ENCODE peak calls at places on chromosome 1, in nine cellular contexts. K, Q, R, V, Z, H, W, I and E are unnamed samples.

GRCh38 chr1:154534263-154534844 is 24.1 kb downstream of the UBE2Q1 start:
- DNase-seq in K (no peak), Q (peak), R (no peak), V (peak), Z (no peak), H (peak), W (no peak), I (no peak), E (no peak)

GRCh38 chr1:235708390-235708962 is 58.9 kb upstream of the GNG4 start:
- DNase-seq in K (no peak), Q (no peak), R (no peak), V (no peak), Z (no peak), H (no peak), W (no peak), I (no peak), E (no peak)

GRCh38 chr1:245566952-245567351 is 412.2 kb downstream of the KIF26B start:
- DNase-seq in K (no peak), Q (peak), R (no peak), V (no peak), Z (no peak), H (no peak), W (no peak), I (no peak), E (no peak)

GRCh38 chr1:246549665-246550064 is 16.4 kb downstream of the TFB2M start:
- DNase-seq in K (no peak), Q (no peak), R (no peak), V (no peak), Z (no peak), H (no peak), W (no peak), I (no peak), E (no peak)

GRCh38 chr1:205285391-205286101 is 36.0 kb downstream of the NUAK2 start:
- DNase-seq in K (peak), Q (no peak), R (no peak), V (peak), Z (no peak), H (no peak), W (peak), I (no peak), E (no peak)

GRCh38 chr1:17667641-17668040 is 87.5 kb upstream of the ACTL8 start:
- DNase-seq in K (no peak), Q (no peak), R (no peak), V (no peak), Z (no peak), H (no peak), W (no peak), I (no peak), E (no peak)

GRCh38 chr1:232250410-232250809 is 379.5 kb downstream of the SIPA1L2 start:
- DNase-seq in K (no peak), Q (no peak), R (no peak), V (no peak), Z (no peak), H (no peak), W (no peak), I (no peak), E (no peak)

GRCh38 chr1:219174672-219175564 is 1.2 kb downstream of the LYPLAL1 start:
- DNase-seq in K (peak), Q (peak), R (no peak), V (peak), Z (peak), H (no peak), W (no peak), I (no peak), E (no peak)

GRCh38 chr1:209648366-209648765 is 3.9 kb downstream of the LAMB3 start:
- DNase-seq in K (no peak), Q (no peak), R (no peak), V (no peak), Z (no peak), H (no peak), W (no peak), I (no peak), E (no peak)

GRCh38 chr1:2212167-2212541 is 16.0 kb upstream of the SKI start:
- DNase-seq in K (peak), Q (no peak), R (no peak), V (no peak), Z (no peak), H (no peak), W (no peak), I (no peak), E (no peak)

GRCh38 chr1:94329986-94330385 is 88.2 kb upstream of the ABCD3 start:
- DNase-seq in K (no peak), Q (peak), R (no peak), V (peak), Z (peak), H (no peak), W (no peak), I (no peak), E (no peak)

GRCh38 chr1:201013031-201013485 is 10.5 kb downstream of the KIF21B start:
- DNase-seq in K (no peak), Q (no peak), R (no peak), V (no peak), Z (no peak), H (no peak), W (no peak), I (no peak), E (no peak)

GRCh38 chr1:199122532-199123311 is 483.9 kb downstream of the PTPRC start:
- DNase-seq in K (no peak), Q (peak), R (no peak), V (no peak), Z (no peak), H (no peak), W (no peak), I (no peak), E (no peak)

GRCh38 chr1:53449693-53450092 is 9.5 kb upstream of the DMRTB1 start:
- DNase-seq in K (no peak), Q (no peak), R (no peak), V (no peak), Z (no peak), H (no peak), W (no peak), I (no peak), E (no peak)

GRCh38 chr1:68197459-68197858 is 34.9 kb downstream of the WLS start:
- DNase-seq in K (no peak), Q (no peak), R (no peak), V (no peak), Z (no peak), H (peak), W (no peak), I (no peak), E (no peak)

GRCh38 chr1:234628099-234628498 is 18.1 kb upstream of the IRF2BP2 start:
- DNase-seq in K (no peak), Q (peak), R (no peak), V (no peak), Z (no peak), H (no peak), W (no peak), I (no peak), E (no peak)

GRCh38 chr1:221162352-221162751 is 283.1 kb downstream of the HLX start:
- DNase-seq in K (no peak), Q (no peak), R (no peak), V (no peak), Z (no peak), H (no peak), W (no peak), I (no peak), E (no peak)

GRCh38 chr1:86317926-86318325 is 78.2 kb downstream of the ODF2L start:
- DNase-seq in K (no peak), Q (no peak), R (no peak), V (no peak), Z (no peak), H (no peak), W (no peak), I (no peak), E (no peak)

GRCh38 chr1:17244826-17245740 is 3.8 kb upstream of the PADI3 start:
- DNase-seq in K (no peak), Q (no peak), R (no peak), V (no peak), Z (no peak), H (no peak), W (no peak), I (no peak), E (no peak)

GRCh38 chr1:183200451-183200850 is 14.4 kb downstream of the LAMC2 start:
- DNase-seq in K (no peak), Q (no peak), R (no peak), V (no peak), Z (no peak), H (no peak), W (no peak), I (no peak), E (no peak)

GRCh38 chr1:244046907-244047738 is 4.0 kb upstream of the ZBTB18 start:
- DNase-seq in K (no peak), Q (peak), R (no peak), V (no peak), Z (no peak), H (peak), W (no peak), I (no peak), E (peak)

GRCh38 chr1:54439550-54440223 is 33.5 kb upstream of the SSBP3 start:
- DNase-seq in K (no peak), Q (no peak), R (no peak), V (no peak), Z (no peak), H (no peak), W (no peak), I (no peak), E (no peak)

GRCh38 chr1:85681087-85681486 is 27.1 kb downstream of the ZNHIT6 start:
- DNase-seq in K (no peak), Q (peak), R (no peak), V (no peak), Z (peak), H (no peak), W (no peak), I (no peak), E (peak)

GRCh38 chr1:192099328-192099727 is 58.9 kb upstream of the RGS18 start:
- DNase-seq in K (no peak), Q (no peak), R (no peak), V (no peak), Z (no peak), H (no peak), W (no peak), I (no peak), E (no peak)

GRCh38 chr1:167631987-167632680 is 2.1 kb downstream of the RCSD1 start:
- DNase-seq in K (no peak), Q (peak), R (no peak), V (peak), Z (peak), H (no peak), W (no peak), I (no peak), E (peak)

GRCh38 chr1:162873671-162874666 is 13.0 kb upstream of the CCDC190 start:
- DNase-seq in K (no peak), Q (peak), R (no peak), V (no peak), Z (no peak), H (peak), W (no peak), I (no peak), E (no peak)

GRCh38 chr1:169466259-169467230 is 19.2 kb downstream of the SLC19A2 start:
- DNase-seq in K (no peak), Q (peak), R (no peak), V (peak), Z (no peak), H (peak), W (no peak), I (no peak), E (peak)

GRCh38 chr1:172380441-172381244 is 39.8 kb upstream of the C1orf105 start:
- DNase-seq in K (peak), Q (no peak), R (no peak), V (peak), Z (no peak), H (no peak), W (no peak), I (no peak), E (no peak)

GRCh38 chr1:149888999-149889289 is 10.4 kb upstream of the BOLA1 start:
- DNase-seq in K (no peak), Q (peak), R (peak), V (no peak), Z (no peak), H (no peak), W (no peak), I (no peak), E (no peak)

GRCh38 chr1:157580179-157580827 is 17.6 kb downstream of the FCRL4 start:
- DNase-seq in K (no peak), Q (peak), R (no peak), V (peak), Z (peak), H (peak), W (no peak), I (no peak), E (peak)

GRCh38 chr1:36306210-36306901 is at the start of gene SH3D21:
- DNase-seq in K (no peak), Q (peak), R (peak), V (peak), Z (no peak), H (no peak), W (peak), I (peak), E (no peak)

GRCh38 chr1:213993929-213994328 is 6.2 kb downstream of the PROX1 start:
- DNase-seq in K (no peak), Q (no peak), R (no peak), V (no peak), Z (no peak), H (no peak), W (no peak), I (no peak), E (no peak)

GRCh38 chr1:36154765-36155559 is 998 bp upstream of the MAP7D1 start:
- DNase-seq in K (no peak), Q (peak), R (peak), V (no peak), Z (no peak), H (no peak), W (no peak), I (peak), E (peak)

GRCh38 chr1:216905052-216905580 is 181.9 kb upstream of the ESRRG start:
- DNase-seq in K (no peak), Q (no peak), R (no peak), V (no peak), Z (no peak), H (no peak), W (no peak), I (no peak), E (no peak)

GRCh38 chr1:217211484-217211883 is 419.4 kb downstream of the GPATCH2 start:
- DNase-seq in K (peak), Q (no peak), R (no peak), V (peak), Z (no peak), H (no peak), W (no peak), I (no peak), E (no peak)

GRCh38 chr1:176768532-176768931 is 305.6 kb downstream of the PAPPA2 start:
- DNase-seq in K (no peak), Q (no peak), R (no peak), V (no peak), Z (no peak), H (no peak), W (no peak), I (no peak), E (no peak)

GRCh38 chr1:87273291-87273690 is 55.4 kb upstream of the LMO4 start:
- DNase-seq in K (no peak), Q (no peak), R (no peak), V (no peak), Z (no peak), H (no peak), W (no peak), I (no peak), E (no peak)

GRCh38 chr1:108831225-108831624 is 25.7 kb downstream of the AKNAD1 start:
- DNase-seq in K (no peak), Q (peak), R (no peak), V (no peak), Z (no peak), H (no peak), W (no peak), I (no peak), E (no peak)

GRCh38 chr1:97743129-97743528 is 177.7 kb downstream of the DPYD start:
- DNase-seq in K (no peak), Q (no peak), R (no peak), V (no peak), Z (no peak), H (no peak), W (no peak), I (no peak), E (no peak)